ENCODE peak calls at places on chromosomes 13 and 19, in six cellular contexts. Q is HepG2, G is SK-N-SH, K is HCT116, L is H1, F is K562. X is an unnamed sample.
A peak's percentile ranks its signal among the peaks of the same experiment; 100 is the strongest.

GRCh38 chr13:33937373-33938087 is 119.6 kb downstream of the RFC3 start:
- DNase-seq in Q (peak; percentile 87), G (no peak), K (peak; percentile 38), L (peak; percentile 23), F (no peak), X (no peak)

GRCh38 chr19:3655402-3656072 is 28.9 kb upstream of the CACTIN start:
- DNase-seq in Q (no peak), G (peak; percentile 59), K (no peak), L (no peak), F (peak; percentile 31), X (no peak)

GRCh38 chr13:27054760-27055159 is 116.9 kb downstream of the USP12 start:
- DNase-seq in Q (no peak), G (no peak), K (no peak), L (no peak), F (no peak), X (no peak)

GRCh38 chr19:19006213-19006612 is 27.1 kb downstream of the SUGP2 start:
- DNase-seq in Q (no peak), G (no peak), K (no peak), L (no peak), F (no peak), X (no peak)

GRCh38 chr19:51921949-51922348 is 5.3 kb upstream of the ZNF613 start:
- DNase-seq in Q (no peak), G (no peak), K (no peak), L (no peak), F (no peak), X (no peak)

GRCh38 chr19:50909240-50910070 is 1.7 kb downstream of the KLK4 start:
- DNase-seq in Q (peak; percentile 13), G (peak; percentile 83), K (peak; percentile 85), L (peak; percentile 95), F (peak; percentile 99), X (peak; percentile 74)

GRCh38 chr13:23480324-23480723 is 46.8 kb upstream of the SACS start:
- DNase-seq in Q (no peak), G (no peak), K (no peak), L (no peak), F (no peak), X (no peak)

GRCh38 chr13:113742445-113743120 is 16.4 kb upstream of the TMEM255B start:
- DNase-seq in Q (no peak), G (no peak), K (no peak), L (no peak), F (no peak), X (no peak)

GRCh38 chr13:31982124-31982523 is 49.5 kb upstream of the FRY start:
- DNase-seq in Q (no peak), G (no peak), K (no peak), L (no peak), F (no peak), X (no peak)

GRCh38 chr13:44865722-44866484 is 123.4 kb downstream of the NUFIP1 start:
- DNase-seq in Q (no peak), G (no peak), K (no peak), L (no peak), F (no peak), X (no peak)

GRCh38 chr19:43416951-43417623 is 2.4 kb downstream of the TEX101 start:
- DNase-seq in Q (no peak), G (no peak), K (no peak), L (no peak), F (no peak), X (no peak)

GRCh38 chr13:31880849-31881494 is 141.6 kb downstream of the RXFP2 start:
- DNase-seq in Q (no peak), G (no peak), K (no peak), L (no peak), F (no peak), X (no peak)

GRCh38 chr19:39310558-39311311 is 9.9 kb downstream of the LRFN1 start:
- DNase-seq in Q (no peak), G (no peak), K (no peak), L (no peak), F (peak; percentile 90), X (no peak)

GRCh38 chr13:32415019-32415418 is 12.9 kb downstream of the N4BP2L1 start:
- DNase-seq in Q (no peak), G (peak; percentile 30), K (peak; percentile 18), L (no peak), F (no peak), X (no peak)

GRCh38 chr19:56953411-56953810 is 112.9 kb upstream of the PEG3 start:
- DNase-seq in Q (no peak), G (no peak), K (no peak), L (no peak), F (no peak), X (no peak)

GRCh38 chr13:109941221-109941620 is 154.8 kb upstream of the IRS2 start:
- DNase-seq in Q (no peak), G (no peak), K (no peak), L (no peak), F (no peak), X (no peak)

GRCh38 chr19:54287456-54287855 is 6.5 kb upstream of the LILRB2 start:
- DNase-seq in Q (no peak), G (no peak), K (no peak), L (no peak), F (no peak), X (no peak)

GRCh38 chr19:55526216-55527196 is 10.4 kb downstream of the SBK2 start:
- DNase-seq in Q (peak; percentile 31), G (peak; percentile 57), K (no peak), L (no peak), F (no peak), X (peak; percentile 72)

GRCh38 chr13:67520886-67521285 is 290.8 kb upstream of the PCDH9 start:
- DNase-seq in Q (no peak), G (no peak), K (no peak), L (no peak), F (no peak), X (no peak)

GRCh38 chr13:27556109-27556508 is 64.2 kb downstream of the LNX2 start:
- DNase-seq in Q (no peak), G (no peak), K (no peak), L (no peak), F (no peak), X (no peak)

GRCh38 chr13:89897681-89898080 is 1449.8 kb upstream of the MIR17HG start:
- DNase-seq in Q (no peak), G (no peak), K (no peak), L (no peak), F (no peak), X (no peak)

GRCh38 chr19:37809366-37809765 is 30.0 kb upstream of the ZNF573 start:
- DNase-seq in Q (no peak), G (no peak), K (no peak), L (no peak), F (no peak), X (no peak)

GRCh38 chr13:75279834-75280369 is 202.1 kb downstream of the TBC1D4 start:
- DNase-seq in Q (peak; percentile 45), G (no peak), K (no peak), L (no peak), F (no peak), X (no peak)

GRCh38 chr19:30385666-30386065 is 13.5 kb downstream of the ZNF536 start:
- DNase-seq in Q (no peak), G (no peak), K (no peak), L (no peak), F (no peak), X (no peak)

GRCh38 chr13:77860621-77861020 is 58.0 kb downstream of the EDNRB start:
- DNase-seq in Q (no peak), G (no peak), K (no peak), L (no peak), F (no peak), X (no peak)

GRCh38 chr13:57763689-57764088 is 132.1 kb downstream of the PCDH17 start:
- DNase-seq in Q (no peak), G (no peak), K (no peak), L (no peak), F (no peak), X (no peak)

GRCh38 chr13:54536112-54536511 is 1507.5 kb downstream of the OLFM4 start:
- DNase-seq in Q (no peak), G (peak; percentile 1), K (no peak), L (no peak), F (no peak), X (no peak)
- TF ChIP-seq JUND in Q (no peak), G (no peak), K (no peak), L (no peak), F (no peak), X (no peak)

GRCh38 chr13:50512602-50513527 is 330.6 kb downstream of the DLEU7 start:
- DNase-seq in Q (peak; percentile 47), G (no peak), K (no peak), L (no peak), F (no peak), X (peak; percentile 67)

GRCh38 chr13:50509771-50510441 is 333.6 kb downstream of the DLEU7 start:
- DNase-seq in Q (no peak), G (no peak), K (no peak), L (no peak), F (no peak), X (no peak)

GRCh38 chr13:50511877-50512332 is 331.6 kb downstream of the DLEU7 start:
- DNase-seq in Q (peak; percentile 43), G (no peak), K (no peak), L (no peak), F (no peak), X (no peak)

GRCh38 chr13:50514249-50514648 is 329.2 kb downstream of the DLEU7 start:
- DNase-seq in Q (no peak), G (no peak), K (no peak), L (no peak), F (no peak), X (no peak)

DNA sequence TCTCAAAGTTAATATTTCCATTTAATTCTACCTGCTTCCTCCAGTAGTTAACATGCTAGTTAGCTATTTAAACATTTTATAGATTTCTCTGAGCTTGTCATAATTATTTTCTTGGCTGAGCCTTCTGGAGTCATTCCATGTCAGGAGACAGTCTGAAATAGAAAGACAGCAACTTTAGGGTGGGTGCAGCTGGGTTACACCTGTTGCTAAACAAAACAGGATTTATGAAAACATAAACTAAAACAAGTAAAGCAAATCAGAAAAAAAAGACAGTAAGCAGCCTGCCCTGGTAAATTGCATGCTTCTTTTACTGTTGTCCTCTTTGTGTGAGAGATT is 330.0 kb downstream of the DLEU7 start:
- DNase-seq in Q (no peak), G (no peak), K (no peak), L (no peak), F (no peak), X (no peak)
- TF ChIP-seq JUND in Q (no peak), G (no peak), K (no peak), L (no peak), F (no peak), X (no peak)

GRCh38 chr13:29713841-29714240 is 118.4 kb upstream of the SLC7A1 start:
- DNase-seq in Q (no peak), G (peak; percentile 33), K (peak; percentile 8), L (no peak), F (peak; percentile 27), X (no peak)
- TF ChIP-seq JUND in Q (no peak), G (no peak), K (no peak), L (no peak), F (no peak), X (no peak)

GRCh38 chr19:41706741-41707501 is 1.5 kb upstream of the CEACAM5 start:
- DNase-seq in Q (peak; percentile 64), G (peak; percentile 79), K (peak; percentile 69), L (peak; percentile 65), F (peak; percentile 93), X (peak; percentile 72)
- TF ChIP-seq JUND in Q (no peak), G (no peak), K (no peak), L (no peak), F (no peak), X (no peak)